ENCODE peak calls at places on chromosomes 4 and X, in four cellular contexts. W is D721Med; H is activated CD4-positive, alpha-beta T cell treated with anti-CD3 and anti-CD28 coated beads for 48 hours; N is HT1080. Y is an unnamed sample.

GRCh38 chrX:27555514-27555913 is 34.6 kb upstream of the DCAF8L2 start:
- DNase-seq in W (no peak), H (no peak), N (peak; percentile 4), Y (no peak)

GRCh38 chr4:181662383-181662782 is 580.8 kb upstream of the TENM3 start:
- DNase-seq in W (no peak), H (no peak), N (peak; percentile 30), Y (no peak)

GRCh38 chr4:141346144-141346543 is 125.4 kb downstream of the ZNF330 start:
- DNase-seq in W (peak; percentile 16), H (no peak), N (peak; percentile 57), Y (no peak)

GRCh38 chrX:39852496-39852895 is 245.3 kb downstream of the BCOR start:
- DNase-seq in W (no peak), H (no peak), N (no peak), Y (no peak)

GRCh38 chr4:137660211-137660610 is 127.9 kb upstream of the PCDH18 start:
- DNase-seq in W (no peak), H (no peak), N (no peak), Y (no peak)

GRCh38 chrX:68633981-68634380 is 13.5 kb upstream of the STARD8 start:
- DNase-seq in W (no peak), H (no peak), N (no peak), Y (no peak)

GRCh38 chr4:103067841-103068547 is 8.6 kb downstream of the SLC9B2 start:
- DNase-seq in W (no peak), H (no peak), N (peak; percentile 44), Y (no peak)

GRCh38 chrX:8144925-8145324 is 26.1 kb downstream of the VCX2 start:
- DNase-seq in W (no peak), H (no peak), N (no peak), Y (no peak)

GRCh38 chr4:165905405-165906027 is 32.5 kb downstream of the TLL1 start:
- DNase-seq in W (no peak), H (no peak), N (peak; percentile 47), Y (no peak)

GRCh38 chr4:140085062-140085622 is 68.8 kb downstream of the MAML3 start:
- DNase-seq in W (no peak), H (no peak), N (no peak), Y (no peak)

GRCh38 chr4:53614616-53615015 is 23.3 kb upstream of the LNX1 start:
- DNase-seq in W (no peak), H (no peak), N (no peak), Y (no peak)

GRCh38 chr4:48329976-48330375 is 11.4 kb upstream of the SLAIN2 start:
- DNase-seq in W (no peak), H (no peak), N (peak; percentile 79), Y (no peak)

GRCh38 chr4:145883173-145883572 is 55.5 kb downstream of the ZNF827 start:
- DNase-seq in W (no peak), H (no peak), N (no peak), Y (no peak)

GRCh38 chr4:124868495-124868894 is 156.0 kb upstream of the ANKRD50 start:
- DNase-seq in W (no peak), H (no peak), N (no peak), Y (no peak)

GRCh38 chr4:182449186-182449880 is 206.1 kb downstream of the TENM3 start:
- DNase-seq in W (no peak), H (no peak), N (peak; percentile 10), Y (no peak)

GRCh38 chr4:8383016-8383415 is 57.5 kb downstream of the ACOX3 start:
- DNase-seq in W (no peak), H (no peak), N (no peak), Y (no peak)

GRCh38 chr4:6222761-6223292 is 22.5 kb upstream of the JAKMIP1 start:
- DNase-seq in W (no peak), H (no peak), N (no peak), Y (no peak)

GRCh38 chr4:63212075-63212474 is 1197.2 kb downstream of the TECRL start:
- DNase-seq in W (no peak), H (no peak), N (no peak), Y (no peak)

GRCh38 chr4:122663814-122664610 is 43.1 kb upstream of the IL21 start:
- DNase-seq in W (no peak), H (peak; percentile 45), N (no peak), Y (no peak)

GRCh38 chr4:106676173-106676921 is 307.8 kb upstream of the GIMD1 start:
- DNase-seq in W (no peak), H (no peak), N (peak; percentile 10), Y (no peak)

GRCh38 chr4:1300466-1301455 is 11.1 kb downstream of the MAEA start:
- DNase-seq in W (peak; percentile 72), H (peak; percentile 52), N (peak; percentile 60), Y (no peak)

GRCh38 chrX:130772313-130773140 is 130.5 kb downstream of the ENOX2 start:
- DNase-seq in W (no peak), H (no peak), N (peak; percentile 72), Y (no peak)

GRCh38 chr4:182916483-182917181 is 554 bp downstream of the DCTD start:
- DNase-seq in W (no peak), H (peak; percentile 58), N (peak; percentile 61), Y (no peak)

GRCh38 chrX:86806786-86807185 is 658.5 kb downstream of the DACH2 start:
- DNase-seq in W (no peak), H (no peak), N (peak; percentile 0), Y (no peak)

Y was measured in CMK.